ENCODE peak calls at places on chromosomes 11 and 22, in four cellular contexts. One of them, this sample, is unnamed.

GRCh38 chr22:26589367-26589844 is 526 bp downstream of the TPST2 start:
- DNase-seq in IMR-90: peak
- DNase-seq in mesendoderm: peak
- DNase-seq in H1: peak
- DNase-seq in this sample: peak

GRCh38 chr11:9137293-9138132 is 46.1 kb upstream of the SCUBE2 start:
- DNase-seq in IMR-90: peak
- DNase-seq in mesendoderm: peak
- DNase-seq in H1: peak
- DNase-seq in this sample: peak

GRCh38 chr11:115222218-115222862 is 281.9 kb downstream of the CADM1 start:
- DNase-seq in IMR-90: peak
- DNase-seq in mesendoderm: peak
- DNase-seq in H1: no peak
- DNase-seq in this sample: peak

GRCh38 chr22:19130959-19131684 is at the start of gene TSSK2:
- DNase-seq in IMR-90: no peak
- DNase-seq in mesendoderm: no peak
- DNase-seq in H1: no peak
- DNase-seq in this sample: no peak

GRCh38 chr11:83070878-83071640 is 638 bp downstream of the RAB30 start:
- DNase-seq in IMR-90: peak
- DNase-seq in mesendoderm: peak
- DNase-seq in H1: no peak
- DNase-seq in this sample: no peak

GRCh38 chr11:96942855-96943254 is 553.0 kb downstream of the JRKL start:
- DNase-seq in IMR-90: no peak
- DNase-seq in mesendoderm: no peak
- DNase-seq in H1: no peak
- DNase-seq in this sample: no peak

GRCh38 chr11:10669258-10670033 is 24.1 kb downstream of the IRAG1 start:
- DNase-seq in IMR-90: peak
- DNase-seq in mesendoderm: no peak
- DNase-seq in H1: no peak
- DNase-seq in this sample: peak

GRCh38 chr11:87878373-87878779 is 296.9 kb downstream of the RAB38 start:
- DNase-seq in IMR-90: peak
- DNase-seq in mesendoderm: peak
- DNase-seq in H1: no peak
- DNase-seq in this sample: peak

GRCh38 chr11:70470127-70470526 is 71.8 kb downstream of the CTTN start:
- DNase-seq in IMR-90: peak
- DNase-seq in mesendoderm: no peak
- DNase-seq in H1: no peak
- DNase-seq in this sample: peak

GRCh38 chr22:40194656-40195055 is 16.9 kb downstream of the TNRC6B start:
- DNase-seq in IMR-90: no peak
- DNase-seq in mesendoderm: no peak
- DNase-seq in H1: no peak
- DNase-seq in this sample: no peak

GRCh38 chr11:69916806-69917387 is 97.7 kb upstream of the FGF3 start:
- DNase-seq in IMR-90: no peak
- DNase-seq in mesendoderm: no peak
- DNase-seq in H1: no peak
- DNase-seq in this sample: no peak

GRCh38 chr11:10401696-10402392 is 53.2 kb upstream of the AMPD3 start:
- DNase-seq in IMR-90: no peak
- DNase-seq in mesendoderm: no peak
- DNase-seq in H1: no peak
- DNase-seq in this sample: no peak

GRCh38 chr11:87141980-87142514 is 104.3 kb downstream of the TMEM135 start:
- DNase-seq in IMR-90: no peak
- DNase-seq in mesendoderm: peak
- DNase-seq in H1: no peak
- DNase-seq in this sample: no peak

GRCh38 chr11:121391914-121392313 is 60.2 kb upstream of the SORL1 start:
- DNase-seq in IMR-90: no peak
- DNase-seq in mesendoderm: no peak
- DNase-seq in H1: no peak
- DNase-seq in this sample: no peak

GRCh38 chr11:10325398-10326079 is 20.7 kb downstream of the ADM start:
- DNase-seq in IMR-90: peak
- DNase-seq in mesendoderm: no peak
- DNase-seq in H1: no peak
- DNase-seq in this sample: peak

GRCh38 chr11:71451596-71452353 is 1.2 kb upstream of the NADSYN1 start:
- DNase-seq in IMR-90: no peak
- DNase-seq in mesendoderm: peak
- DNase-seq in H1: no peak
- DNase-seq in this sample: no peak

GRCh38 chr22:33023119-33023827 is 34.9 kb downstream of the SYN3 start:
- DNase-seq in IMR-90: no peak
- DNase-seq in mesendoderm: no peak
- DNase-seq in H1: peak
- DNase-seq in this sample: no peak

GRCh38 chr11:113681711-113682410 is 24.2 kb downstream of the TMPRSS5 start:
- DNase-seq in IMR-90: no peak
- DNase-seq in mesendoderm: peak
- DNase-seq in H1: peak
- DNase-seq in this sample: no peak

GRCh38 chr11:20162824-20163777 is 2.8 kb upstream of the DBX1 start:
- DNase-seq in IMR-90: peak
- DNase-seq in mesendoderm: peak
- DNase-seq in H1: peak
- DNase-seq in this sample: peak

GRCh38 chr11:26572770-26573402 is 823 bp upstream of the MUC15 start:
- DNase-seq in IMR-90: no peak
- DNase-seq in mesendoderm: peak
- DNase-seq in H1: no peak
- DNase-seq in this sample: no peak

GRCh38 chr22:36759481-36760159 is 16.3 kb downstream of the IFT27 start:
- DNase-seq in IMR-90: no peak
- DNase-seq in mesendoderm: no peak
- DNase-seq in H1: no peak
- DNase-seq in this sample: no peak

GRCh38 chr22:37021710-37022482 is 2.4 kb downstream of the MPST start:
- DNase-seq in IMR-90: peak
- DNase-seq in mesendoderm: no peak
- DNase-seq in H1: peak
- DNase-seq in this sample: peak

GRCh38 chr11:117851852-117852251 is 24.6 kb downstream of the FXYD6 start:
- DNase-seq in IMR-90: no peak
- DNase-seq in mesendoderm: no peak
- DNase-seq in H1: no peak
- DNase-seq in this sample: no peak

GRCh38 chr11:12007769-12008737 is at the start of gene DKK3:
- DNase-seq in IMR-90: peak
- DNase-seq in mesendoderm: peak
- DNase-seq in H1: peak
- DNase-seq in this sample: peak

GRCh38 chr11:114133548-114134329 is 74.2 kb downstream of the ZBTB16 start:
- DNase-seq in IMR-90: no peak
- DNase-seq in mesendoderm: peak
- DNase-seq in H1: no peak
- DNase-seq in this sample: no peak

GRCh38 chr11:134497586-134497985 is 85.5 kb upstream of the B3GAT1 start:
- DNase-seq in IMR-90: no peak
- DNase-seq in mesendoderm: peak
- DNase-seq in H1: no peak
- DNase-seq in this sample: no peak

GRCh38 chr22:39498368-39498767 is 3.7 kb upstream of the MIEF1 start:
- DNase-seq in IMR-90: no peak
- DNase-seq in mesendoderm: no peak
- DNase-seq in H1: no peak
- DNase-seq in this sample: no peak

GRCh38 chr11:112961146-112961668 is at the start of gene NCAM1:
- DNase-seq in IMR-90: peak
- DNase-seq in mesendoderm: peak
- DNase-seq in H1: peak
- DNase-seq in this sample: peak

GRCh38 chr11:115528217-115528616 is 24.0 kb upstream of the CADM1 start:
- DNase-seq in IMR-90: no peak
- DNase-seq in mesendoderm: peak
- DNase-seq in H1: no peak
- DNase-seq in this sample: peak

GRCh38 chr11:47185305-47186075 is 744 bp downstream of the PACSIN3 start:
- DNase-seq in IMR-90: peak
- DNase-seq in mesendoderm: peak
- DNase-seq in H1: peak
- DNase-seq in this sample: peak

GRCh38 chr11:88629496-88629895 is 292.0 kb upstream of the CTSC start:
- DNase-seq in IMR-90: peak
- DNase-seq in mesendoderm: peak
- DNase-seq in H1: no peak
- DNase-seq in this sample: no peak

GRCh38 chr11:65215441-65216076 is 33.8 kb downstream of the CAPN1 start:
- DNase-seq in IMR-90: no peak
- DNase-seq in mesendoderm: peak
- DNase-seq in H1: no peak
- DNase-seq in this sample: no peak

GRCh38 chr22:23857606-23858483 is at the start of gene SLC2A11:
- DNase-seq in IMR-90: peak
- DNase-seq in mesendoderm: peak
- DNase-seq in H1: peak
- DNase-seq in this sample: peak
- H2BK15ac ChIP-seq in IMR-90: no peak
- H2BK15ac ChIP-seq in mesendoderm: no peak
- H2BK15ac ChIP-seq in H1: peak
- H2BK15ac ChIP-seq in this sample: no peak

DNA sequence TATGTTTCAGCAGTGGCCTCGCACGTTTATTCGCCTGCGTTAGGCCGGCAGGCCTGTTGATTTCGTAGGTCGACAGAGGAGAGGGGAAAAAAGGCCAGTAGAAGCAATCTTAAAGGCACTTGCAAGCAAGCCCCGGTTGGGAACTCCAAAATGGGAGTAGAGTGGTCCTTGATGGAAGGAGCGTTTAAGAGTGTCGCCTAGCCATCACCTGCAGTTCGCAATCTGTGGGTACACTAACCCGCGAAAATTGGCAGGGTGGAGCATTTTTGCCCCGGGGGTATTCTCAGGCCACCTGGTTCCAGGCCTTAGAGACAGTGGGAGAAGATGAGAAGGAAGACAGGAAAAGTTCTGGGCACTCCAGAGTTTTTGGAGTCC is 1.1 kb downstream of the EWSR1 start:
- DNase-seq in IMR-90: no peak
- DNase-seq in mesendoderm: peak
- DNase-seq in H1: no peak
- DNase-seq in this sample: peak
- H3K23ac ChIP-seq in IMR-90: peak
- H3K23ac ChIP-seq in mesendoderm: no peak
- H3K23ac ChIP-seq in H1: no peak
- H3K23ac ChIP-seq in this sample: no peak

DNA sequence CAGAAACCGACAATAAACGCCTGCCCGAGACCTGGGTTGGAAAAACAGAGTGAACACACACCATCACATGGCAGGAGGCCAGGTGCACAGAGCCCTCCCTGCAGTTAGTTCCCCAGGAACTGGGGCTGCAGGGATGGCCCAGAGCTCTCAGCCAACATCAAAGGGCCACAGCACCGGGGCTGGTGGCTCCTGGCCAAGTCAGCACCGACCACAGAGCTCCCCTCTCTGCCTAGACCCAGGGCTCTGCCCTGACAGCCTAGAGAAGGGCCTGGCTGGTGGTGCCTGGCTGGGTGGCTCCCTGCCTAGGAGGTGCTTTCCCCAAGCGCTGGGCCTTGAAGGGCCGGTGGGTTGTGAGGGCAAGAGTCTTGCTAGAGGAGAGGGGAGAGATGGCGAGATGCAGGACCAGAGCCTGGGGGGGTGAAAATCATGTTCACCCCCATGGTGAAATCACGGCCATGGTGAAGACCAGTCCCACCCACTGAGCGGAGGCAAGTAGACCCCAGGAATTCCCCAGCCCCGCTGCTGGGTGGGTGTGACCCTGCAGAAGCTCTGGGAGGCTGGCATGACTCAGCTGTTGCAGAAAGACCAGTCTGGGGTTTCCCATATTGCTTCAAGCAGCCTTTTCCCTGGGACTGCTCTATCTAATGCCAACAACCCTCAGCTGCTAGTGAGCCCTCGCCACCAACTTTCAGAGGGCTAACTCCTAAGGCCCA is 7.2 kb upstream of the BID start:
- DNase-seq in IMR-90: peak
- DNase-seq in mesendoderm: no peak
- DNase-seq in H1: no peak
- DNase-seq in this sample: peak
- H2BK15ac ChIP-seq in IMR-90: peak
- H2BK15ac ChIP-seq in mesendoderm: no peak
- H2BK15ac ChIP-seq in H1: no peak
- H2BK15ac ChIP-seq in this sample: peak

DNA sequence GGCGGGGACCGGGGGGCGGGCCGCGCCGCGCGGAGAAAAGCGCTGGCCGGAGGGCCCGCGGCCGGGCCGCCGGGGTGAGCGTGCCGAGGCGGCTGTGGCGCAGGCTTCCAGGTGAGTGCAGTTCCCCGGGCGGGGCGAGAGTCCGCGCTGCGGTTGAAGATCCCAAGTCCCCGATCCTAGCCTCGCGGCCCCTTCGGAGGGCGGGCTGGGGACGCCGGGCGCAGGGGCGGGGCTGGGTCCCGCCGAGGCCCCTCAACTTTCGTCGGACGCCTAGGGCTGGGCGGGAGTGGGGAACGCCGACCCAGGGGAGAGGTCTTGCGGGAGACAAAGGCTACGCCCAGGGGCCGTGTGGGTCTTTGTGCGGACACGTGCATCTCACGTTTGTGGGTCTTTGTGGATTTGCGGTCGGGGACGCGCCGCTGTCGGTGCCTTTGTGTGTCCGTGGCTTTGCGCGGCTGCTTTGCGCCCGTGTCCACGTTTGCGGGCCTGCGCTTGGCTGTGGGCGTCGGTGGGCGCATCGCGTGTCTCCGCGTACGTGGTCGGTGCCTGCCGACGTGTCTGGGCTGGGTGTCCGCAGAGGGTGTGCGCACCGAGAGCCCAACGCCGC is at the start of gene TSKU:
- DNase-seq in IMR-90: no peak
- DNase-seq in mesendoderm: peak
- DNase-seq in H1: peak
- DNase-seq in this sample: no peak
- H3K23ac ChIP-seq in IMR-90: peak
- H3K23ac ChIP-seq in mesendoderm: no peak
- H3K23ac ChIP-seq in H1: no peak
- H3K23ac ChIP-seq in this sample: peak

GRCh38 chr11:72626637-72626936 is 47.6 kb downstream of the PDE2A start:
- DNase-seq in IMR-90: no peak
- DNase-seq in mesendoderm: no peak
- DNase-seq in H1: no peak
- DNase-seq in this sample: no peak
- H2BK15ac ChIP-seq in IMR-90: no peak
- H2BK15ac ChIP-seq in mesendoderm: no peak
- H2BK15ac ChIP-seq in H1: no peak
- H2BK15ac ChIP-seq in this sample: no peak

This sample was measured in mesenchymal stem cell.